ENCODE peak calls at places on chromosomes 16 and 17, in six cellular contexts. V, K, H, E, C and B are unnamed samples.

GRCh38 chr16:56032072-56032471 is 156.9 kb upstream of the CES5A start:
- DNase-seq in K (no peak), C (no peak), H (no peak), V (no peak), E (no peak), B (no peak)

GRCh38 chr17:37284198-37284597 is 91.6 kb upstream of the C17orf78 start:
- DNase-seq in H (no peak), C (no peak), K (no peak), E (no peak), V (no peak), B (no peak)

GRCh38 chr17:59829217-59830006 is 63.3 kb downstream of the TUBD1 start:
- DNase-seq in K (peak), V (peak), E (peak), H (peak), C (peak), B (peak)

GRCh38 chr17:21525464-21526130 is 149.4 kb downstream of the KCNJ12 start:
- DNase-seq in C (no peak), H (no peak), E (no peak), K (no peak), V (no peak), B (no peak)

GRCh38 chr17:40095944-40096791 is 4.2 kb downstream of the NR1D1 start:
- DNase-seq in V (no peak), H (peak), E (no peak), K (no peak), C (no peak), B (no peak)

GRCh38 chr17:74797824-74798223 is 21.7 kb upstream of the NAT9 start:
- DNase-seq in V (no peak), C (no peak), E (no peak), H (no peak), K (no peak), B (no peak)

GRCh38 chr17:81400154-81400938 is 5.1 kb downstream of the BAHCC1 start:
- DNase-seq in E (peak), C (no peak), V (peak), H (no peak), K (peak), B (peak)

GRCh38 chr17:6701719-6702118 is 11.4 kb downstream of the SLC13A5 start:
- DNase-seq in K (peak), C (peak), E (peak), H (no peak), V (peak), B (peak)

GRCh38 chr17:7383742-7384488 is 3.0 kb downstream of the TNK1 start:
- DNase-seq in H (no peak), K (no peak), E (peak), C (no peak), V (no peak), B (no peak)

GRCh38 chr17:36755586-36755985 is 154.2 kb downstream of the MRM1 start:
- DNase-seq in H (no peak), E (peak), K (peak), C (peak), V (peak), B (peak)

GRCh38 chr17:58265266-58265665 is 15.5 kb downstream of the MPO start:
- DNase-seq in C (no peak), H (no peak), E (no peak), V (no peak), K (no peak), B (peak)

GRCh38 chr16:67882374-67883145 is 2.1 kb upstream of the NRN1L start:
- DNase-seq in E (no peak), K (no peak), V (no peak), H (no peak), C (no peak), B (no peak)

GRCh38 chr16:73921295-73921694 is 375.3 kb upstream of the PSMD7 start:
- DNase-seq in H (no peak), E (no peak), K (no peak), V (no peak), C (no peak), B (peak)

GRCh38 chr16:53504665-53505064 is 1.7 kb upstream of the AKTIP start:
- DNase-seq in H (no peak), C (no peak), V (no peak), E (peak), K (no peak), B (peak)

GRCh38 chr16:27241658-27242057 is 26.9 kb downstream of the NSMCE1 start:
- DNase-seq in E (peak), K (no peak), H (no peak), V (no peak), C (no peak), B (no peak)

GRCh38 chr16:73012341-73012740 is 35.6 kb downstream of the ZFHX3 start:
- DNase-seq in K (no peak), H (no peak), V (no peak), C (no peak), E (no peak), B (no peak)

GRCh38 chr16:48958681-48959080 is 323.0 kb downstream of the CBLN1 start:
- DNase-seq in V (no peak), K (no peak), C (no peak), H (no peak), E (no peak), B (no peak)

GRCh38 chr17:57114085-57114673 is 29.1 kb downstream of the AKAP1 start:
- DNase-seq in K (peak), H (no peak), E (peak), C (peak), V (peak), B (peak)

GRCh38 chr17:56908061-56908542 is 5.7 kb downstream of the TRIM25 start:
- DNase-seq in H (peak), K (peak), C (no peak), E (no peak), V (no peak), B (peak)

GRCh38 chr17:681738-682137 is 32.9 kb downstream of the VPS53 start:
- DNase-seq in H (no peak), V (no peak), E (no peak), C (no peak), K (no peak), B (no peak)

GRCh38 chr16:55465077-55465896 is 13.7 kb upstream of the MMP2 start:
- DNase-seq in H (peak), C (peak), K (peak), V (peak), E (peak), B (peak)

GRCh38 chr17:61368049-61368831 is 31.4 kb upstream of the TBX2 start:
- DNase-seq in K (no peak), V (no peak), C (no peak), E (no peak), H (no peak), B (no peak)

GRCh38 chr16:64627781-64628180 is 494.1 kb downstream of the CDH11 start:
- DNase-seq in C (no peak), V (no peak), K (no peak), H (no peak), E (no peak), B (no peak)

GRCh38 chr17:79943354-79944241 is 92.1 kb downstream of the TBC1D16 start:
- DNase-seq in H (no peak), V (no peak), C (no peak), K (no peak), E (no peak), B (no peak)

GRCh38 chr17:27793168-27793905 is 7.0 kb downstream of the NOS2 start:
- DNase-seq in E (no peak), H (no peak), C (no peak), V (peak), K (peak), B (no peak)

GRCh38 chr17:71237903-71238538 is 882.8 kb upstream of the SOX9 start:
- DNase-seq in E (no peak), V (peak), C (no peak), H (no peak), K (no peak), B (peak)

GRCh38 chr17:66781135-66781534 is 53.8 kb upstream of the CACNG5 start:
- DNase-seq in K (no peak), V (no peak), E (no peak), H (no peak), C (no peak), B (no peak)

GRCh38 chr17:1511290-1511689 is 5.1 kb downstream of the INPP5K start:
- DNase-seq in H (no peak), V (no peak), C (no peak), K (peak), E (peak), B (no peak)

GRCh38 chr16:80463776-80464175 is 77.0 kb upstream of the DYNLRB2 start:
- DNase-seq in E (no peak), H (no peak), V (no peak), C (no peak), K (no peak), B (no peak)

GRCh38 chr16:12208341-12209035 is 232.0 kb downstream of the SNX29 start:
- DNase-seq in E (no peak), H (no peak), K (no peak), C (no peak), V (no peak), B (no peak)

GRCh38 chr16:8894736-8895334 is 12.7 kb downstream of the LITAFD start:
- DNase-seq in E (no peak), K (no peak), H (no peak), V (no peak), C (no peak), B (no peak)
- TF ChIP-seq MYC in E (no peak), K (no peak), H (no peak), V (no peak), C (no peak), B (no peak)

DNA sequence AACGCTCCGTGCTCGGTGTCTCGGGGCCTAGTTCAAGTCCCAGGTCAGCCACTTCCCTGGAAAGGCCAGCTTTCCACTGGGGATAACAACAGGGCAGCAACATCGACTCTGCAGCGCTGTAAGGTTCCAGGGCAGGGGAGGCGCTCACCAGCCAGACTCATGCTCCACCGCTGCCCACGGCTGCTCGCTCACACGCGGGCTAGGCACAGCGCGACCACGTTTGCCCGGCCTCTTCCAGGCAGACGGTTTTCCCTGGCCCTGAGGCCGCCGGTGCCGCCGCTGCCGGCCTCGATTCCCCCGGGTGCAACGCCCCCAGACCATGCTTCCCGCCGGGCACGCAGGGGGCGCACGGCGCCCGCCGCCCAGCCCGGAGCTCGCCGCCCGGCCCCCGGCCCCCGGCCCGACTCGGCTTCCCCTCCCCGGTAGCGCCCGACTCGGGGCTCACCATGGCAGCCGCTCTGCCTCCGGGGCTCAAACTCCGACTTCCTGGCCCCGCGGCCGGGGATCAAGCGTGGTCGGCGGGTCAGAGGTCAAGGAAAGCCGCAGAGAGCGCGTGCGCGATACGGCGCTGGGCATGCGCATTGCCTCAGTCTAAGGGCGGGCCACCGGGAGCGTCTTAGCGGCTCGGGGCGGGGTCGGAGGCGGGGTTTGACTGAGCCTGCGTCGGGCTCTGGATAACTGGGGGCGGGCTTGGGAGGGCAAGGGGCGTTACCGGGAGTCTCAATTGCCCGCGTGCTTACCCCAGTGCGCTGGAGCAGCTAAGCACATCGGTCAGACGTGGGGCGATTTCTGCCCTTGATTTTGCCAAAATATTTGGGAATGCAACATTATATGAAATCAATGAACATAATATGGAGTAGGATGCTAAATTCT is at the start of gene PAM16:
- DNase-seq in H (peak), V (peak), C (peak), K (peak), E (peak), B (peak)
- TF ChIP-seq CTCF in H (no peak), V (peak), C (no peak), K (no peak), E (peak), B (no peak)

GRCh38 chr17:78174870-78175642 is 6.7 kb downstream of the SYNGR2 start:
- DNase-seq in V (no peak), C (no peak), E (no peak), H (no peak), K (no peak), B (no peak)

GRCh38 chr17:78173025-78173715 is 4.8 kb downstream of the SYNGR2 start:
- DNase-seq in H (peak), C (no peak), K (no peak), V (no peak), E (no peak), B (no peak)

GRCh38 chr17:78174332-78174869 is 6.0 kb downstream of the SYNGR2 start:
- DNase-seq in H (no peak), K (no peak), E (peak), C (no peak), V (no peak), B (no peak)

GRCh38 chr17:78170692-78171590 is 2.6 kb downstream of the SYNGR2 start:
- DNase-seq in E (no peak), V (no peak), C (no peak), K (no peak), H (no peak), B (no peak)

GRCh38 chr17:78172284-78173024 is 4.1 kb downstream of the SYNGR2 start:
- DNase-seq in E (peak), C (no peak), K (no peak), V (no peak), H (no peak), B (peak)
- H3K4me3 ChIP-seq in E (no peak), C (no peak), K (no peak), V (no peak), H (peak), B (no peak)

GRCh38 chr16:89093602-89094251 is at the start of gene ACSF3:
- DNase-seq in K (peak), C (no peak), E (peak), H (no peak), V (peak), B (peak)

GRCh38 chr16:89090182-89090630 is 3.4 kb upstream of the ACSF3 start:
- DNase-seq in H (no peak), E (no peak), V (no peak), K (peak), C (no peak), B (no peak)

GRCh38 chr16:89089142-89089541 is 4.5 kb upstream of the ACSF3 start:
- DNase-seq in E (no peak), H (no peak), C (no peak), K (no peak), V (no peak), B (no peak)

GRCh38 chr16:89092013-89092412 is 1.6 kb upstream of the ACSF3 start:
- DNase-seq in V (no peak), K (no peak), H (no peak), C (no peak), E (no peak), B (no peak)

DNA sequence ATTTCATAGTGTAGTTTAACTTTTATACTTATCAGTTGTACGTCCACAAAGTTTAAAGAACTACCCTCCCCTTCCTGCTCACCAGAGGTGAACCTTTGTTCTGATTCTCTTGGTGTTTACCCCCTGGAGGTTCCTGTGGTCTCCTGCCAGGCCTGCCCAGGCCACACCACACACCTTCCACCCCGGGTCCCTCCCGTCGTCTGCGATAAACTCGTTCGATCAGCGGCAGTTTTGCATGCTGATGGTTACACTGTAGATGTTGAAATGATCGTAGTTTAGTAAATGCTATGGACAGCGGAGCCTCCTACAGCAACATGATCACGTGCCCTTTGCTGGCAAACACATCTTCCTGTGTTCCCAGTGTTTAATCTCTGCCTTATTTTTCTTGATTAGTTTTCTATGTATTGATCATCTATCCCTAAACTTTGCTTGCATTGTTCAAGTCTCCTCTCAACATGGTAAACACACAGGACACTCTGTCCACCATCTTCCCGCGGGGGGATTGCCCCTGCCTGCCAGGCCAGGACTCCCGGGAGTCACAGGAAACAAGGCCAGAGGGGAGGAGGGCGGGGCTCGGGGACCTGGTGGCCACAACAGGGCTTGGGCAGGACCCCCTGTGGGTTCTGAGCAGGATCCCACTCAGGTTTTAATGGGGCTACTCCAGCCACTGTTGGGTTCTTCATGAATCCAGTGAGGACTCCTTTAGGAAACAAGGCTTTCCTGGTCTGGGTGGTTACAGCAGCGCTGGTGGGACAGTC is 2.8 kb upstream of the ACSF3 start:
- DNase-seq in V (no peak), C (no peak), H (no peak), K (no peak), E (no peak), B (no peak)
- TF ChIP-seq MYC in V (no peak), C (no peak), H (no peak), K (no peak), E (no peak), B (no peak)

GRCh38 chr17:41959336-41960095 is 7.1 kb upstream of the CNP start:
- DNase-seq in E (peak), K (peak), H (no peak), C (peak), V (peak), B (peak)
- TF ChIP-seq CTCF in E (peak), K (peak), H (peak), C (peak), V (peak), B (peak)

GRCh38 chr17:17818088-17818526 is 18.7 kb downstream of the SREBF1 start:
- DNase-seq in E (no peak), V (no peak), C (no peak), K (peak), H (no peak), B (peak)
- H3K4me3 ChIP-seq in E (no peak), V (no peak), C (no peak), K (no peak), H (no peak), B (no peak)

GRCh38 chr16:69039333-69039941 is 66.0 kb upstream of the HAS3 start:
- DNase-seq in K (no peak), H (no peak), V (no peak), C (peak), E (peak), B (peak)
- TF ChIP-seq MYC in K (no peak), H (no peak), V (no peak), C (peak), E (no peak), B (no peak)

GRCh38 chr17:47388825-47389224 is 65.1 kb downstream of the EFCAB13 start:
- DNase-seq in C (no peak), H (no peak), E (no peak), K (no peak), V (no peak), B (no peak)
- TF ChIP-seq CTCF in C (no peak), H (no peak), E (no peak), K (no peak), V (no peak), B (no peak)

GRCh38 chr16:66881560-66881959 is 1.2 kb downstream of the PDP2 start:
- DNase-seq in E (no peak), H (no peak), C (no peak), K (no peak), V (no peak), B (no peak)
- H3K4me3 ChIP-seq in E (no peak), H (peak), C (peak), K (peak), V (peak), B (peak)

GRCh38 chr16:2475413-2476344 is 752 bp downstream of the TBC1D24 start:
- DNase-seq in K (peak), H (no peak), C (no peak), V (peak), E (no peak), B (peak)
- TF ChIP-seq MYC in K (no peak), H (no peak), C (peak), V (no peak), E (no peak), B (peak)